ENCODE peak calls at places on chromosomes 11 and 22, in ten cellular contexts. K is A549, J is heart left ventricle, O is right lobe of liver, D is HepG2, N is upper lobe of left lung, H is HCT116, A is IMR-90, E is adrenal gland, G is tibial nerve. Y is an unnamed sample.

GRCh38 chr11:30333405-30333804 is 10.5 kb downstream of the ARL14EP start:
- DNase-seq in K (peak; percentile 31), J (no peak), O (no peak), D (peak; percentile 15), N (no peak), H (no peak), A (no peak), E (no peak), G (no peak), Y (no peak)

GRCh38 chr22:44330188-44330726 is 17.5 kb upstream of the SHISAL1 start:
- DNase-seq in K (no peak), J (no peak), O (no peak), D (no peak), N (no peak), H (no peak), A (no peak), E (no peak), G (no peak), Y (no peak)

GRCh38 chr11:19934828-19935259 is 222.2 kb downstream of the NAV2 start:
- DNase-seq in K (no peak), J (no peak), O (peak; percentile 44), D (no peak), N (no peak), H (no peak), A (peak; percentile 89), E (no peak), G (peak; percentile 17), Y (no peak)

GRCh38 chr11:64372802-64373597 is 14.0 kb downstream of the RPS6KA4 start:
- DNase-seq in K (peak; percentile 90), J (no peak), O (no peak), D (peak; percentile 51), N (no peak), H (peak; percentile 92), A (no peak), E (no peak), G (no peak), Y (no peak)

GRCh38 chr11:91796999-91797398 is 427.6 kb upstream of the FAT3 start:
- DNase-seq in K (peak; percentile 41), J (no peak), O (no peak), D (no peak), N (no peak), H (no peak), A (no peak), E (no peak), G (no peak), Y (no peak)

GRCh38 chr11:75342966-75343870 is 8.2 kb downstream of the ARRB1 start:
- DNase-seq in K (peak; percentile 94), J (no peak), O (peak; percentile 73), D (peak; percentile 95), N (peak; percentile 89), H (no peak), A (peak; percentile 65), E (no peak), G (no peak), Y (peak; percentile 63)

GRCh38 chr11:96155627-96156378 is 187.2 kb downstream of the MAML2 start:
- DNase-seq in K (peak; percentile 76), J (peak; percentile 89), O (peak; percentile 53), D (peak; percentile 64), N (peak; percentile 68), H (peak; percentile 27), A (peak; percentile 97), E (peak; percentile 88), G (peak; percentile 79), Y (peak; percentile 30)

GRCh38 chr11:63802637-63803414 is 10.4 kb upstream of the SPINDOC start:
- DNase-seq in K (peak; percentile 74), J (no peak), O (no peak), D (no peak), N (no peak), H (peak; percentile 72), A (peak; percentile 57), E (no peak), G (no peak), Y (no peak)

GRCh38 chr22:36366291-36366708 is 21.5 kb downstream of the MYH9 start:
- DNase-seq in K (no peak), J (no peak), O (no peak), D (no peak), N (no peak), H (no peak), A (peak; percentile 68), E (peak; percentile 46), G (no peak), Y (no peak)

GRCh38 chr22:36368359-36368983 is 19.3 kb downstream of the MYH9 start:
- DNase-seq in K (peak; percentile 57), J (no peak), O (no peak), D (peak; percentile 72), N (no peak), H (no peak), A (peak; percentile 78), E (peak; percentile 72), G (no peak), Y (no peak)

GRCh38 chr22:36367066-36367465 is 20.7 kb downstream of the MYH9 start:
- DNase-seq in K (no peak), J (no peak), O (no peak), D (no peak), N (no peak), H (no peak), A (no peak), E (no peak), G (no peak), Y (no peak)

GRCh38 chr22:36369004-36369921 is 18.5 kb downstream of the MYH9 start:
- DNase-seq in K (no peak), J (no peak), O (no peak), D (no peak), N (no peak), H (no peak), A (peak; percentile 21), E (no peak), G (no peak), Y (no peak)

DNA sequence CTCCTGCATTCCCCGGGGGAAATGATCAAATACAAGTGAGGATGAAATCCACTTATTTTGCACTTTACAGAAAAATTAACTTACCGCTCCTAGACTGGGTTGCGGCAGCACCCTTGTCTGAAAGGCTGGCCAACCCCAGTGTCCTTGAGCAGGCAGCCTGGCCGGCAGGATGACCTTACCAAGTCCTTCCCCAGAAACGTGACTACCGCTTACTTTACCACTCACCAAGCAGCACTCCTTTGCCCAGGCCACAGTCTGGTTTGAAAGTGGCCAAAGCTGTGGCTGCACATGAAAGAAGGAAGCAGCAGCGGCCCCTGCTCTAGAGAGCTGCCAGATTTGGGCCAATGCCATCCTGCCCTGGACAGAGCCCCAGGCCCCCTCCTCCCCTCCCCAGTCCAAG is 20.3 kb downstream of the MYH9 start:
- DNase-seq in K (no peak), J (no peak), O (no peak), D (no peak), N (no peak), H (no peak), A (no peak), E (peak; percentile 79), G (no peak), Y (no peak)
- H3K27ac ChIP-seq in K (peak overlapping the region; percentile 99), J (peak overlapping the region; percentile 88), O (no peak overlapping the region), D (no peak overlapping the region), N (peak overlapping the region; percentile 84), H (no peak overlapping the region), A (peak overlapping the region; percentile 93), E (peak overlapping the region; percentile 69), G (peak overlapping the region; percentile 70), Y (peak overlapping the region; percentile 100)

GRCh38 chr22:42615092-42615859 is 593 bp upstream of the POLDIP3 start:
- DNase-seq in K (peak; percentile 96), J (peak; percentile 87), O (peak; percentile 84), D (peak; percentile 96), N (peak; percentile 84), H (peak; percentile 99), A (peak; percentile 100), E (peak; percentile 94), G (peak; percentile 78), Y (peak; percentile 80)

GRCh38 chr22:42612336-42612735 is 2.3 kb downstream of the POLDIP3 start:
- DNase-seq in K (no peak), J (no peak), O (no peak), D (no peak), N (no peak), H (no peak), A (no peak), E (no peak), G (no peak), Y (no peak)

GRCh38 chr22:42611076-42611475 is 3.6 kb downstream of the POLDIP3 start:
- DNase-seq in K (no peak), J (no peak), O (no peak), D (no peak), N (no peak), H (no peak), A (peak; percentile 52), E (no peak), G (no peak), Y (no peak)

GRCh38 chr22:42614312-42615091 is at the start of gene POLDIP3:
- DNase-seq in K (peak; percentile 97), J (peak; percentile 99), O (peak; percentile 99), D (peak; percentile 93), N (peak; percentile 99), H (peak; percentile 96), A (peak; percentile 98), E (peak; percentile 100), G (peak; percentile 97), Y (peak; percentile 99)

DNA sequence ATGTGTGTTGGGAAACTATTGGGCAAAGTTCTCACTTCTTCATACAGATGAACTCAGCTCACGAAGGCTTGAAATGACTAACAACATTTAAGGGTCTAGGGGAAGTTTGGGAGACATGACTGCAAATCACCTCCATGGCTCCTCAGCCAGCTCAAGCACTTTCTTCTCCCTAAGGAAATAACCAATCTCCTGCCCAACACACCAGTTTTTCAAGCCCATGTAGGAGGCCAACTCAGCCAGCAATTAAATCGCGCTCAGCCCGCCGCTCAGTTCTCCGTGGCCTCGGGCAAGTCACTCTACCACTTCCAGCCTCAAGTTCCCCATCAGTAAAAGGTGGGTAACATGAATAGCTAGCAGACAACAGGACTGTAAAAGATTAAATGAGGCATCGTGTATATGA is 814 bp downstream of the POLDIP3 start:
- DNase-seq in K (no peak), J (no peak), O (no peak), D (no peak), N (no peak), H (no peak), A (no peak), E (peak; percentile 54), G (no peak), Y (no peak)
- H3K4me1 ChIP-seq in K (peaks cover 31% of the 10 kb centered on the region), J (peaks cover 69% of the 10 kb centered on the region), O (no peaks in the 10 kb centered on the region), D (peaks cover 63% of the 10 kb centered on the region), N (peaks cover 64% of the 10 kb centered on the region), H (peaks cover 25% of the 10 kb centered on the region), A (peaks cover 26% of the 10 kb centered on the region), E (peaks cover 52% of the 10 kb centered on the region), G (no peaks in the 10 kb centered on the region), Y (peaks cover 16% of the 10 kb centered on the region)

DNA sequence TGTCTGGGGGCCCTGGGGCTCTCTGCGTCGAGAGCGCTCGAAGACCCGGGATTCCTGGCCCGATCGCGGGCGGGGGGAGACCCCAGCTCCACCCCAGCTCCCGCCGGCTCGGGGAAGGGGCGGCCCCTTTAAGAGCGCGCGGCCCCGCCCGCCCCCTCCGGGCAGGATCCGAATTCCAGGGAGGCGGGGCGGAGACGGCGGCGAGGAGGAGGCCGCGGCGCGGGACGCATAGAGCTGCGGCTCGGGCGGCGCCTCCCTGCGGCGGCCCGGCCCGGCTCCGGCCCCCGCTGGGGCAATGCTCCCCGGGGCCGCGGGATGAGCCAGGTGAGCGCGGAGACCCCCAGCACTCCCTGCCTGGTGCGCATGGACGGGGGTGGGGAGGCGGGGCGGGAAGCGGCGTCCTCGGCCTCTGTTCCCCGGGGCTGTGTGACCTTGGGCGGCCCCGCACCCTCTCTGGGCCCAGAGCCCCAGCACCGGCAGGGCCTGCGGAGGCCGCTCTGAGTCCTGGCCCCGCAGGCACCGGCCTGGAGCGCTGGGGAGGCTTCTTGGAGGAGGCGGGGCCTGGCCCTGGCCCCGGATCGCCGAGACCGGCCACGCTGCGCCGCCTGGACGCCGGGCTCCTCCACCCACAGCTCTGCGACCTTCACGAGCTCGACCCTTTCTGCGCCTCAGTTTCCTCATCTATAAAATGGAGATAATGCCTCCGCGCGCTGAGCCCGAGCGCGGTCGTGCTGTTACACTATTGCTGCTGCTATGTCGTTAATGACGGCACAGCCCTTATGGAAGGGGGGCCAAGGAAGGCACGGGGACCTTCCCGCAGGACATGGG is 594 bp downstream of the GAS2L1 start:
- DNase-seq in K (peak; percentile 64), J (peak; percentile 88), O (peak; percentile 89), D (peak; percentile 39), N (peak; percentile 78), H (no peak), A (peak; percentile 61), E (peak; percentile 84), G (peak; percentile 74), Y (peak; percentile 90)
- TF ChIP-seq POLR2A in K (peak; percentile 38), J (peak; percentile 87), O (peak; percentile 36), D (no peak), N (peak; percentile 59), H (peak; percentile 29), A (peak; percentile 64), E (peak; percentile 34), G (no peak), Y (peak; percentile 25)

DNA sequence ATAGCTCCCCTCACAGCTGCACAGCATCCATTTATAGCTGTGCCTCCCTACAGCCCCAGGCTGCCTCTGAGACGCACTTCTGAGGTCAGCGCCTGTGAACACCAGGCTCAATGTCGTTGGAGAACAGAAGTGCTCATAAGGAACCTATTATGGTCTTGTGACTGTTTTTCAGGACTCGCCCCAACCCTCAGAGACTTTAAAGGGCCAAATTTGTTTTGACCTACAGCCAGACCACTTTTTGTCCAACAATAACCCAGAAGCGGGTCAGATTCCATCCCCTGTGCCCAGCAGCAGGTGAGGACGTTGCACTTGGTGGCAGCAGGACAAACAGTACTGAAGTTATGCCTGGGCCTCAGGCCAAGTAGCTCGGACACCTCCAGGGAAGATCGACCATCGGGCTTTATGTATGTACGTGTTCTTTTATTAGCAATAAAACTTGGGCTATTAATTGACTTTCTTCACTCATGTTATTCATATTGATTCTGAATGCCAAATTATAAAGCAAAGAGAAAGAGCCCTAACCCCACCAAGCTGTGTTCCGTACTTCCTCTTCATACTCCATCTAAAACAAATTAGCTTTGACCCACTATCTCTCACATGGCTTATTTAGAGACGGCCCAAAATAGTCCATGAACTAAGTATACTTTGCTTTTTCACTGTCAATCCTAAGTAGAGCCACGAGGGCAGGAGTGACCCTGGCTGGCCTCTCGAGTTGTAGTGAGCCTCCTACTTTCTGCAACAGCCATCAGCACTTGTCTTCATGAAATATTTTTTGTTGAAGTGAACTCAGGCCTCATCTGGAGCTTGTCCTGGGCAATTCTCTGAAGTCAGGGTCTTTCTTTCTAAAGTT is 92.3 kb upstream of the PAX6 start:
- DNase-seq in K (no peak), J (peak; percentile 36), O (peak; percentile 74), D (no peak), N (no peak), H (no peak), A (no peak), E (no peak), G (peak; percentile 13), Y (no peak)
- H3K27ac ChIP-seq in K (no peak overlapping the region), J (peak overlapping the region; percentile 86), O (peak overlapping the region; percentile 67), D (no peak overlapping the region), N (no peak overlapping the region), H (no peak overlapping the region), A (no peak overlapping the region), E (no peak overlapping the region), G (no peak overlapping the region), Y (no peak overlapping the region)